ENCODE peak calls at places on chromosomes 16 and 17, in nine cellular contexts. G is mesendoderm; L is CD8-positive, alpha-beta memory T cell; B is GM23338; R is fibroblast of lung; T is lung; Q is endothelial cell of umbilical vein; F is transverse colon; H is kidney. O is an unnamed sample. For H3K36me3, the result is how much of the 10 kb centered on the place peaks cover.

GRCh38 chr16:85151603-85152413 is 39.5 kb upstream of the CIBAR2 start:
- DNase-seq in R (peak), T (no peak), H (peak), L (no peak), G (peak), B (no peak), F (peak), Q (peak), O (peak)

GRCh38 chr16:529012-529575 is 1.6 kb downstream of the CAPN15 start:
- DNase-seq in R (no peak), F (peak), T (no peak), H (no peak), Q (no peak), B (no peak), G (no peak), L (peak), O (no peak)

GRCh38 chr16:85234310-85235235 is 122.3 kb upstream of the CIBAR2 start:
- DNase-seq in H (peak), Q (peak), R (peak), L (no peak), F (peak), T (peak), B (peak), G (peak), O (no peak)

GRCh38 chr17:550776-551175 is 163.9 kb downstream of the VPS53 start:
- DNase-seq in Q (no peak), L (no peak), F (no peak), R (no peak), T (no peak), G (no peak), B (no peak), H (no peak), O (no peak)

GRCh38 chr16:75110637-75111513 is 5.7 kb downstream of the LDHD start:
- DNase-seq in H (peak), L (peak), T (peak), Q (peak), G (peak), R (peak), F (peak), B (peak), O (no peak)

GRCh38 chr16:87610026-87610425 is 7.7 kb downstream of the JPH3 start:
- DNase-seq in H (no peak), G (no peak), Q (no peak), L (no peak), F (no peak), R (no peak), B (no peak), T (no peak), O (no peak)

GRCh38 chr17:28726396-28726911 is 421 bp upstream of the TLCD1 start:
- DNase-seq in Q (no peak), B (peak), T (peak), R (peak), G (peak), F (peak), L (peak), H (no peak), O (no peak)

GRCh38 chr16:85860413-85861094 is 38.4 kb upstream of the IRF8 start:
- DNase-seq in B (no peak), T (no peak), F (no peak), Q (no peak), R (no peak), H (no peak), G (no peak), L (no peak), O (no peak)

GRCh38 chr16:23327836-23328235 is 25.7 kb downstream of the SCNN1B start:
- DNase-seq in Q (no peak), L (no peak), H (peak), G (no peak), B (no peak), T (no peak), R (no peak), F (no peak), O (no peak)

GRCh38 chr17:44828919-44829557 is 1.0 kb downstream of the GJC1 start:
- DNase-seq in B (no peak), R (peak), H (no peak), Q (peak), F (no peak), G (peak), L (peak), T (no peak), O (no peak)

GRCh38 chr16:69329369-69330285 is 761 bp downstream of the PDF start:
- DNase-seq in Q (peak), G (peak), T (no peak), L (no peak), R (peak), B (peak), H (peak), F (peak), O (peak)

GRCh38 chr17:42141382-42141781 is 13.4 kb downstream of the RAB5C start:
- DNase-seq in F (no peak), H (no peak), T (no peak), G (no peak), R (no peak), Q (no peak), L (no peak), B (no peak), O (no peak)

GRCh38 chr17:79954281-79955166 is 81.1 kb downstream of the TBC1D16 start:
- DNase-seq in Q (no peak), R (no peak), L (no peak), F (no peak), H (peak), T (no peak), G (no peak), B (no peak), O (peak)

GRCh38 chr17:59366040-59366757 is 34.7 kb downstream of the YPEL2 start:
- DNase-seq in B (peak), R (no peak), F (no peak), G (peak), T (no peak), H (no peak), L (no peak), Q (no peak), O (no peak)

GRCh38 chr16:56669005-56669839 is at the start of gene MT1H:
- DNase-seq in R (no peak), Q (no peak), H (no peak), B (peak), F (peak), T (no peak), G (no peak), L (no peak), O (no peak)

GRCh38 chr16:89922477-89922883 is 662 bp upstream of the TUBB3 start:
- DNase-seq in T (peak), Q (peak), G (peak), F (peak), L (no peak), H (peak), R (peak), B (peak), O (peak)

GRCh38 chr17:76239538-76240274 is 587 bp downstream of the RNF157 start:
- DNase-seq in R (no peak), Q (no peak), B (peak), L (no peak), G (no peak), H (peak), F (no peak), T (no peak), O (no peak)

GRCh38 chr16:82439678-82440293 is 187.0 kb upstream of the CDH13 start:
- DNase-seq in G (peak), F (no peak), H (no peak), L (no peak), T (peak), R (no peak), B (peak), Q (peak), O (no peak)

GRCh38 chr17:27376637-27377547 is 79.4 kb upstream of the KSR1 start:
- DNase-seq in T (no peak), L (no peak), G (no peak), R (peak), F (no peak), H (no peak), Q (peak), B (no peak), O (no peak)

GRCh38 chr16:82783933-82784566 is 157.3 kb downstream of the CDH13 start:
- DNase-seq in Q (no peak), L (no peak), F (peak), R (no peak), G (no peak), H (no peak), B (no peak), T (no peak), O (no peak)

GRCh38 chr16:14449790-14450463 is 180.1 kb downstream of the PARN start:
- DNase-seq in Q (no peak), H (no peak), B (no peak), F (no peak), L (no peak), G (no peak), T (no peak), R (no peak), O (no peak)

GRCh38 chr17:64661981-64662773 is at the start of gene SMURF2:
- DNase-seq in Q (peak), G (peak), F (peak), R (peak), H (peak), T (peak), L (peak), B (peak), O (peak)

DNA sequence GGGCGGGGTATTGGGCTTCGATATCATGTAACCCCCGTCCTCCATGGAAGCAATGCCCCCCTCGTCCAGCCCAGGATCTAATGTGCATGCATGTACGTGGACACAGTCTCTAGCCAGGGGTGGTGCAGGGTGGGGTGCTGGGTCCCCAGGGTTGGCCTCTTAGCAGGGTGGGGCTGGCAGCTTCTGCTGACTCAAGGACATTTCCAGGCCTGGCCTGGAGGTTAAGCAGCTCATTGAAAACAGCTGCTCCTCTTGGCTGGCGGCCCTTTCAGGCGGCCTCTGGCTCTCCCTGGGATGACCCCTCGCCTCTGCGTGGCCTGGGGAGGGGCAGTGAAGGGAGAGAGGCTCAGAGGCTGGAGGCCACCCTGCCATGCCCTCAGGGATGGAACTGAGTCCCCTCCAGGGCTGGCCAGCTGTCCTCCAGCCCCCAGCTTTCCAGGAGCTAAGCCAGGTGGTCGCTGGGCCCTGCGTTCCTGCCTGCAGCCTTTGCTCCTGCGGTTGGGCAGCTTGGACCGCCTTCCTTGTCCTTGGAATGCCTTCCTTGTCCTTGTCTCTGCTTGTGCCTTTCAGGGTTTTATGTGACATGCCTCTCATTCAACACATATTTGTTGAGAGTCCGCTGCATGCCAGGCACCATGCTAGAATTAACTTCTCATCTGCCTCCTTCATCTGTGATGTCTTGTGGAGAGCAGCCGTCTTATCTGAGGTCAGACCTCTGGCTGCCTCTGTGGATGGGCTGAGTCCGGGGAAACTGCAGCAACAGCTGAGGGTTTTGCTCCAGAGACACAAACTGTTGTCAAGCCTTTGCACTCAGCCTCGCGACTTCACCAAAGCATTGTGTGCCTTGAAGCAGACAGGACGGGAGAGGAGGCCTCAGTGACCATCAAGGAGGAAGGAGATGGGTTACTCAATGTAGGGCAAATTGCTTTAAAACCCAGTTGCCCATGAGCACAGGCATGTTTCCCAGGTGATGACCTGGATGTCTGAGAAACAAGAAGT is 26.7 kb downstream of the MRC2 start:
- DNase-seq in B (no peak), L (no peak), Q (no peak), R (peak), T (peak), G (peak), F (peak), H (peak), O (no peak)
- H3K4me3 ChIP-seq in B (peak), L (peak), Q (no peak), R (no peak), T (no peak), G (no peak), F (no peak), H (no peak), O (no peak)

GRCh38 chr16:29806096-29806579 is at the start of gene MAZ:
- DNase-seq in G (no peak), R (peak), B (no peak), F (no peak), L (no peak), T (no peak), H (no peak), Q (no peak), O (peak)
- H3K36me3 ChIP-seq in G (under half), R (under half), B (under half), F (under half), L (under half), T (under half), H (under half), Q (under half), O (under half)

GRCh38 chr17:66547170-66547865 is 244.9 kb downstream of the PRKCA start:
- DNase-seq in B (no peak), G (no peak), F (no peak), T (no peak), R (no peak), Q (no peak), L (no peak), H (no peak), O (no peak)

GRCh38 chr17:66549731-66550207 is 247.4 kb downstream of the PRKCA start:
- DNase-seq in Q (peak), G (peak), L (no peak), H (no peak), R (no peak), B (peak), T (no peak), F (no peak), O (no peak)

GRCh38 chr17:66548158-66548557 is 245.7 kb downstream of the PRKCA start:
- DNase-seq in B (no peak), L (peak), Q (peak), G (peak), F (no peak), R (peak), H (no peak), T (no peak), O (no peak)

GRCh38 chr17:66548659-66549311 is 246.4 kb downstream of the PRKCA start:
- DNase-seq in H (no peak), Q (no peak), G (peak), L (no peak), B (no peak), F (no peak), T (no peak), R (no peak), O (no peak)

DNA sequence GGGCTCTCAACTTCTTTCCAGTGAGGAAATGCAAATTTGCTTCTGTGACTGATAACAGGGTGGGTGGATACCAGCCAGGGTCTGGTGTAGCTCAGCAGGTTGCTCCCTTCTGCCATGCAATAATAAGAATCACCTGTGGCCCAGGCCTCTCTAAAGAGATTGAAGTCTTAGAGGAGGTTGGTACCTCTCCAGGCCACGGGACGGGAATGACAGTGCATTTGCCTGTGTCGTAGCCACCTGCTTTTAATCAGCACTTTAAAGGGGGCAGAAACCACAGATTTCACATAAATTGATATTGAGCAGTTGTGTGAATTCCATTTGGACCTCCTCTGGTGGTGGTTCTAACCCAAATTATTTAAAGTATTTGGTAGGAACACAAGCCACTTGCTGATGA is 246.9 kb downstream of the PRKCA start:
- DNase-seq in R (no peak), G (peak), Q (no peak), B (peak), F (no peak), H (no peak), T (no peak), L (no peak), O (no peak)
- H3K4me3 ChIP-seq in R (no peak), G (no peak), Q (no peak), B (no peak), F (no peak), H (no peak), T (no peak), L (no peak), O (no peak)

GRCh38 chr17:17147821-17148220 is 58.3 kb downstream of the PLD6 start:
- DNase-seq in F (no peak), L (no peak), R (peak), H (no peak), G (no peak), T (no peak), B (no peak), Q (no peak), O (no peak)

GRCh38 chr17:17149520-17150449 is 56.3 kb downstream of the PLD6 start:
- DNase-seq in B (no peak), T (no peak), F (no peak), R (no peak), Q (no peak), L (no peak), H (no peak), G (no peak), O (no peak)

GRCh38 chr17:17144061-17144460 is 62.1 kb downstream of the PLD6 start:
- DNase-seq in T (no peak), L (no peak), F (no peak), G (no peak), H (no peak), B (no peak), Q (no peak), R (no peak), O (no peak)

GRCh38 chr17:17144916-17145665 is 61.0 kb downstream of the PLD6 start:
- DNase-seq in B (no peak), Q (no peak), G (no peak), R (no peak), F (no peak), L (no peak), H (no peak), T (no peak), O (no peak)

DNA sequence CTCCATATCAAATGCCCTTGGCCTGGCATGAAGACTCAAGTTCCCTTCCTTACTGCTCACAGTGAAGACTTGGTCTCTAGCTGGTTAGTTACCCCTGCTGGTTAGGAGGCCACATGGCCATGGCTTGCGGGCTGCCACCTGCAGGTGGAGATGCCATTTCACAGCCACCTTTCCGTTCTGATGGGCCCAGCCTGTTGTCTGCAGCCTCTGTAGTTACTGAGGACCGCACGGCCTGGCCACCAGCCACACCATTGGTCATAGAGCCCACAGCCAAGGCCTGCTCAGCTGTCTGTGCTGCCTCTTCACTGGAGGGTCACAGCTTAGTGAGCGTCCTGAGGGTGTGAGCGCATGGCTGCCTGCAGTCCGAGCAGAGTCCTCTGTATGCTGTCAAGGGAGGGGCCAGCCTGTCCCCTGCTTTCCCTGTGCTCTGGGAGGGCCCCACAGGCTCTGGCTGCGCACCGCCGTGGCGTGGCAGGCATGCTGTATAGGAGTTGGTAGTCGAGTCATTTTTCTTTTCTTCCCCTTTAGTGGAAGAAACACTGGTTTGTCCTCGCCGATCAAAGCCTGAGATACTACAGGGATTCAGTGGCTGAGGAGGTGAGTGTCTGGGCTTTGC is 59.2 kb downstream of the PLD6 start:
- DNase-seq in L (no peak), H (no peak), G (peak), T (no peak), R (no peak), Q (no peak), B (peak), F (peak), O (no peak)
- H3K36me3 ChIP-seq in L (under half), H (under half), G (under half), T (half or more), R (under half), Q (under half), B (under half), F (under half), O (half or more)

O was measured in RWPE2.